ENCODE peak calls at places on chromosomes 6 and 20, in five cellular contexts. One of them, this sample, is unnamed.

GRCh38 chr6:145887969-145888368 is 73.4 kb upstream of the FBXO30 start:
- DNase-seq in endothelial cell of umbilical vein: peak
- DNase-seq in esophagus muscularis mucosa: no peak
- DNase-seq in uterus: no peak
- DNase-seq in HCT116: no peak
- DNase-seq in this sample: no peak

GRCh38 chr6:143471822-143472221 is 21.2 kb downstream of the PEX3 start:
- DNase-seq in endothelial cell of umbilical vein: no peak
- DNase-seq in esophagus muscularis mucosa: no peak
- DNase-seq in uterus: no peak
- DNase-seq in HCT116: no peak
- DNase-seq in this sample: no peak

GRCh38 chr6:152648090-152648489 is 10.9 kb upstream of the SYNE1 start:
- DNase-seq in endothelial cell of umbilical vein: no peak
- DNase-seq in esophagus muscularis mucosa: no peak
- DNase-seq in uterus: no peak
- DNase-seq in HCT116: no peak
- DNase-seq in this sample: no peak

GRCh38 chr6:1461207-1461606 is 71.8 kb downstream of the FOXF2 start:
- DNase-seq in endothelial cell of umbilical vein: no peak
- DNase-seq in esophagus muscularis mucosa: no peak
- DNase-seq in uterus: no peak
- DNase-seq in HCT116: no peak
- DNase-seq in this sample: peak

GRCh38 chr6:32462609-32463008 is 22.9 kb downstream of the HLA-DRA start:
- DNase-seq in endothelial cell of umbilical vein: no peak
- DNase-seq in esophagus muscularis mucosa: no peak
- DNase-seq in uterus: no peak
- DNase-seq in HCT116: no peak
- DNase-seq in this sample: no peak

GRCh38 chr6:139590206-139590605 is 215.8 kb upstream of the CITED2 start:
- DNase-seq in endothelial cell of umbilical vein: no peak
- DNase-seq in esophagus muscularis mucosa: peak
- DNase-seq in uterus: no peak
- DNase-seq in HCT116: no peak
- DNase-seq in this sample: no peak

GRCh38 chr6:137157601-137158000 is 15.8 kb downstream of the IL22RA2 start:
- DNase-seq in endothelial cell of umbilical vein: peak
- DNase-seq in esophagus muscularis mucosa: no peak
- DNase-seq in uterus: no peak
- DNase-seq in HCT116: no peak
- DNase-seq in this sample: no peak

GRCh38 chr6:12138377-12138776 is 126.3 kb downstream of the HIVEP1 start:
- DNase-seq in endothelial cell of umbilical vein: no peak
- DNase-seq in esophagus muscularis mucosa: no peak
- DNase-seq in uterus: no peak
- DNase-seq in HCT116: no peak
- DNase-seq in this sample: no peak

GRCh38 chr6:169885831-169886230 is 134.4 kb downstream of the ERMARD start:
- DNase-seq in endothelial cell of umbilical vein: no peak
- DNase-seq in esophagus muscularis mucosa: no peak
- DNase-seq in uterus: no peak
- DNase-seq in HCT116: no peak
- DNase-seq in this sample: no peak

GRCh38 chr6:133326584-133326983 is 85.4 kb downstream of the EYA4 start:
- DNase-seq in endothelial cell of umbilical vein: no peak
- DNase-seq in esophagus muscularis mucosa: no peak
- DNase-seq in uterus: no peak
- DNase-seq in HCT116: no peak
- DNase-seq in this sample: no peak

GRCh38 chr20:42957014-42957694 is 232.6 kb downstream of the PTPRT start:
- DNase-seq in endothelial cell of umbilical vein: no peak
- DNase-seq in esophagus muscularis mucosa: no peak
- DNase-seq in uterus: no peak
- DNase-seq in HCT116: no peak
- DNase-seq in this sample: no peak

GRCh38 chr20:38228436-38228835 is 32.1 kb downstream of the KIAA1755 start:
- DNase-seq in endothelial cell of umbilical vein: no peak
- DNase-seq in esophagus muscularis mucosa: no peak
- DNase-seq in uterus: no peak
- DNase-seq in HCT116: no peak
- DNase-seq in this sample: no peak

GRCh38 chr20:22815584-22815983 is 219.5 kb upstream of the SSTR4 start:
- DNase-seq in endothelial cell of umbilical vein: no peak
- DNase-seq in esophagus muscularis mucosa: no peak
- DNase-seq in uterus: no peak
- DNase-seq in HCT116: no peak
- DNase-seq in this sample: no peak

GRCh38 chr6:29628419-29629281 is 4.3 kb downstream of the GABBR1 start:
- DNase-seq in endothelial cell of umbilical vein: peak
- DNase-seq in esophagus muscularis mucosa: no peak
- DNase-seq in uterus: peak
- DNase-seq in HCT116: no peak
- DNase-seq in this sample: peak

GRCh38 chr6:29626948-29627761 is 5.8 kb downstream of the GABBR1 start:
- DNase-seq in endothelial cell of umbilical vein: no peak
- DNase-seq in esophagus muscularis mucosa: no peak
- DNase-seq in uterus: peak
- DNase-seq in HCT116: no peak
- DNase-seq in this sample: no peak

GRCh38 chr6:29625337-29625930 is 7.5 kb downstream of the GABBR1 start:
- DNase-seq in endothelial cell of umbilical vein: no peak
- DNase-seq in esophagus muscularis mucosa: no peak
- DNase-seq in uterus: no peak
- DNase-seq in HCT116: no peak
- DNase-seq in this sample: no peak

GRCh38 chr6:29629571-29629970 is 3.4 kb downstream of the GABBR1 start:
- DNase-seq in endothelial cell of umbilical vein: no peak
- DNase-seq in esophagus muscularis mucosa: no peak
- DNase-seq in uterus: no peak
- DNase-seq in HCT116: no peak
- DNase-seq in this sample: no peak

DNA sequence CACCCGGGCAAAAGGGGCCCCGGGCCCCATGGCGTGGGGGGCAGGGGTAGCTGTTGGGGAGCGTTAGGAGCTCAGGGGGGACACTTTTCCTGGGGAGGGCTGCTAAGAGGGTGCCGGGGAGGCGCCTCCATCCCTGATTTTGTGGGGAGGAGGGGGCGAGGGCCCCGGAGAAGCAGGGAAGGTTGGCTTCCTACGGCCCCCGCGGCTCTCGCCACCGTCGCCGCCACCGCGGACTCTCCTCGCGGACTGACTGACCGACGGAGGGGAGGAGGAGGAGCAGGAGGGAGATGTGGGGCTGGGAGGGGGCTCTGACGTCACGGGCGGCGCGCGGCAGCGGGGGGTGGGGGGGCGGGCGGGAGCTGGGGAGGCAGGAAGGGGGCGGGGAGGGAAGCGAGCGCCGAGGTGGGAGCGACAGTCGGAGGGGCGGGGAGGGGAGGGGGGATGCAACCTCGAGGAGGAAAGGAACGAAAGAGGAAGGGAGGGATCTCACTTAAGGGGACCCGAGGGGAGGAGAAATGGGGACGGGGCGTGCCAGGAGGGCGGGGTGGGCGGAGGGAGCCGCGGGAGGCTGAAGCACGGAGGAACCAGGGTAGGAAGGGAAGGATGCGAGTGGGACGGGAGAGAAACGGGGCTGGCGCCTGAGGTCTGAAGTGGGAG is 5.1 kb downstream of the GABBR1 start:
- DNase-seq in endothelial cell of umbilical vein: peak
- DNase-seq in esophagus muscularis mucosa: no peak
- DNase-seq in uterus: peak
- DNase-seq in HCT116: no peak
- DNase-seq in this sample: peak
- TF ChIP-seq POLR2A in endothelial cell of umbilical vein: peak
- TF ChIP-seq POLR2A in esophagus muscularis mucosa: peak
- TF ChIP-seq POLR2A in uterus: peak
- TF ChIP-seq POLR2A in HCT116: no peak
- TF ChIP-seq POLR2A in this sample: peak

DNA sequence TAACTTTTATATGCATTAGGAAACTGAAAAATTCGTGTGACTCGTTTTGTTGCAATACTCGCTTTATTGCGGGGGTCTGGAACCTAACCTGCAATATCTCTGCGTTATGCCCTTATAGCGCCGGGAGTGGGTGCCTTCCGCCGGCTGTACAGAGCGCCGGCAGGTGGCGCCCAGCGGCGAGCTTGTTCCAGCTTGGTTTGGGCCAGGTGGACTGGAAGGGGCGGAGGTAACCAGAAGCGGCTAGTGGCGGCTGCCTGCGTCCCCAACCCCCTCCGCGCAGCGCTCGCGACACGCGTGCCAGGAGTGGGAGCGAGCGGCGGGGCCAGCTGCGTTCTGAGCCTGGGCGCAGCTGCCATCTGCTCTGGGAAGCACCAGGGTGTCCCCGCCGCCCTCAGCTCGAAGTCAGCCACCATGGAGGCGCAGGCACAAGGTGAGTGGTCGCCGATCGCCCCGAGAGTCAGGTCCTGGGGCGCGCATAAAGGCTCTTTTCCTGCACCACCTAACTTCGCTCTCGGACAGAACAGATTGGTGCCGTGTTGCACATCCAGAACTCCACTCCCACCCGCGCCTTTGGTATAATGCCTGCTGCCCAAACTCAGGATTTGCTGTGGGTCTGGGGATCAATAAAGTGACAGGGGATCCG is at the start of gene TPD52L1:
- DNase-seq in endothelial cell of umbilical vein: peak
- DNase-seq in esophagus muscularis mucosa: no peak
- DNase-seq in uterus: peak
- DNase-seq in HCT116: peak
- DNase-seq in this sample: peak
- TF ChIP-seq POLR2A in endothelial cell of umbilical vein: no peak
- TF ChIP-seq POLR2A in esophagus muscularis mucosa: no peak
- TF ChIP-seq POLR2A in uterus: peak
- TF ChIP-seq POLR2A in HCT116: no peak
- TF ChIP-seq POLR2A in this sample: no peak

GRCh38 chr20:9102456-9102855 is 33.6 kb downstream of the PLCB4 start:
- DNase-seq in endothelial cell of umbilical vein: no peak
- DNase-seq in esophagus muscularis mucosa: no peak
- DNase-seq in uterus: no peak
- DNase-seq in HCT116: no peak
- DNase-seq in this sample: no peak
- TF ChIP-seq POLR2A in endothelial cell of umbilical vein: no peak
- TF ChIP-seq POLR2A in esophagus muscularis mucosa: no peak
- TF ChIP-seq POLR2A in uterus: no peak
- TF ChIP-seq POLR2A in HCT116: no peak
- TF ChIP-seq POLR2A in this sample: no peak

DNA sequence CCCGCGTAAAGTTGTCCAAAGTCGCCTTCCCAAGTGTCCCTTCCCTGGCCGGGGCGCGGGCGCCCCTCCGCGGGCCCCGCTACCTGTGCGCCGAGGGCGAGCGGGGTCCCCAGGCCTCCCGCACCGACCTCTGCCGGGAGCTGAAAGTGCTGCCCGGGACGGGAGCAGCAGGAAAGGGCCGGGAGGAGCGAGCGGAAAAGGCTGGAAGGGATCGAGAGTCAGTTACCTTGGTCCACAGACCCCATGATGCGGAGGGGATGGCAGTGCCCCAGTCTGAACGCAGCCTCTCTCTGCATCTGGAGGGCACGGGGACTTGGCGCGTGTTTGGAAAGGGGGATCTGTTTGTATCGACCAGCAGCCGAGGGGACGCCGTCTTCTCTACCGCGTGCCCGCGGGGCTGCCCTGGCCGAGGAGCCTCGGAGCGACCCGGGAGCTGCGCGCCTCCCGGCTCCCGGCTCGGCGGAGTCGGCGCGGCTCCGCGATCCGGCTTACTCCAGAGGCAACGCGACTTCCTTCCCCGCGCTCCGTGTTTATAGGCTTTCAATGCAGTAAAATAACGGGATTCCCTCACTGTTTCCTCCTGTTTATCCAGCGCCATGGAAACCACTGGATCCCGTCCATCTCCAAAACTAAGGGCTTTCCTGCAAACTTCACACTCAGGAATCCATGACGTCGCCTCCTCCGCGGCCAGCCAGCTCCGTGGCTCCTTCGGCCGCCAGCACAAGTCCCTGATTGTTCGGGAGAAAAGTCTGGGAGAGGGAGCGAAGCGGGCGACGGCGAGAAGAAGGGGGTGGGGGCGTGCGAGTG is 20.0 kb upstream of the NFATC2 start:
- DNase-seq in endothelial cell of umbilical vein: peak
- DNase-seq in esophagus muscularis mucosa: peak
- DNase-seq in uterus: peak
- DNase-seq in HCT116: peak
- DNase-seq in this sample: peak
- TF ChIP-seq POLR2A in endothelial cell of umbilical vein: no peak
- TF ChIP-seq POLR2A in esophagus muscularis mucosa: no peak
- TF ChIP-seq POLR2A in uterus: peak
- TF ChIP-seq POLR2A in HCT116: no peak
- TF ChIP-seq POLR2A in this sample: no peak

GRCh38 chr6:20188630-20189075 is 23.6 kb downstream of the MBOAT1 start:
- DNase-seq in endothelial cell of umbilical vein: no peak
- DNase-seq in esophagus muscularis mucosa: no peak
- DNase-seq in uterus: no peak
- DNase-seq in HCT116: no peak
- DNase-seq in this sample: no peak
- TF ChIP-seq POLR2A in endothelial cell of umbilical vein: no peak
- TF ChIP-seq POLR2A in esophagus muscularis mucosa: no peak
- TF ChIP-seq POLR2A in uterus: no peak
- TF ChIP-seq POLR2A in HCT116: no peak
- TF ChIP-seq POLR2A in this sample: no peak

GRCh38 chr6:85449818-85450577 is at the start of gene NT5E:
- DNase-seq in endothelial cell of umbilical vein: peak
- DNase-seq in esophagus muscularis mucosa: no peak
- DNase-seq in uterus: peak
- DNase-seq in HCT116: no peak
- DNase-seq in this sample: peak
- TF ChIP-seq POLR2A in endothelial cell of umbilical vein: peak
- TF ChIP-seq POLR2A in esophagus muscularis mucosa: peak
- TF ChIP-seq POLR2A in uterus: peak
- TF ChIP-seq POLR2A in HCT116: no peak
- TF ChIP-seq POLR2A in this sample: peak

GRCh38 chr6:73521351-73522254 is 771 bp upstream of the EEF1A1 start:
- DNase-seq in endothelial cell of umbilical vein: peak
- DNase-seq in esophagus muscularis mucosa: no peak
- DNase-seq in uterus: peak
- DNase-seq in HCT116: no peak
- DNase-seq in this sample: no peak
- TF ChIP-seq POLR2A in endothelial cell of umbilical vein: no peak
- TF ChIP-seq POLR2A in esophagus muscularis mucosa: peak
- TF ChIP-seq POLR2A in uterus: no peak
- TF ChIP-seq POLR2A in HCT116: no peak
- TF ChIP-seq POLR2A in this sample: peak

DNA sequence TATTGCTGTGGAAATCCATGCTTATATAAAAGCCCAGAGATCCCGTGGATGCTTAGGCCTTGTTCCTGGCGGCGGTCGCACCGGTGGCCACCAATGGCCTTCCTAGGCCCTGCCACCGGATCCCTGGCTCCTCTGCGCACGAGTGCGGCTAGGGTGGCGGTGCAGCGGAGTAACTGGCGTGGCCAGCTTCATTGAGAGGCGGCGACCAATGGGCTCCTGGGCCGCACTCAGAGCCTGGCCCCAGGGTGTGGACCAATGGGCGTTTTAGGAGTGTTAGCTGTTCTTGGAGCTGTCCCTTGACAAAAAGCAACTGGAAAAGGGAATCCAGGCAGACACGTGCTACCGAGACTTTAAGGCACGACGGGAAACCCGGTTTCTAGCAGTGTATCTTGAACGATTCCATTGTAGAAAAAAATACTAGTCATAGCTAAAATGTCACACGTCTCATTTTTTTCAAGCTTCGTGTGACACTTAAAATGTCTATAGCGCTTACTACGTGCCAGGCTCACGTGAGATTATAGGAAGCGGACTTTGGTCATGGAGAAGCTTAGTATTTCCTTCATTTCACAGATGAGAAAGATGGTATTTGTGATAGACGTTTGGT is 1.7 kb downstream of the AMD1 start:
- DNase-seq in endothelial cell of umbilical vein: peak
- DNase-seq in esophagus muscularis mucosa: peak
- DNase-seq in uterus: peak
- DNase-seq in HCT116: peak
- DNase-seq in this sample: peak
- TF ChIP-seq POLR2A in endothelial cell of umbilical vein: peak
- TF ChIP-seq POLR2A in esophagus muscularis mucosa: peak
- TF ChIP-seq POLR2A in uterus: peak
- TF ChIP-seq POLR2A in HCT116: peak
- TF ChIP-seq POLR2A in this sample: peak